ENCODE peak calls at places on chromosomes 4 and X, in six cellular contexts. O is DMS79; J is stimulated activated CD4-positive, alpha-beta T cell treated with anti-CD3 and anti-CD28 coated beads, TNF-alpha, amount 100 ng/mL, for 4 hours; D is left lung; Q is tibial artery; W is natural killer cell treated with Interleukin-12 subunit alpha and Interleukin-12 subunit beta and Interleukin-15 and Interleukin-18, amount 100 ng/mL, for 72 hours. U is an unnamed sample.

GRCh38 chrX:9907645-9908387 is 59.3 kb upstream of the CLDN34 start:
- DNase-seq in O (no peak), J (no peak), D (no peak), Q (no peak), W (no peak), U (no peak)

GRCh38 chr4:101689220-101689619 is 101.3 kb upstream of the BANK1 start:
- DNase-seq in O (no peak), J (no peak), D (no peak), Q (no peak), W (no peak), U (no peak)

GRCh38 chrX:52271212-52271611 is 86.5 kb downstream of the MAGED4 start:
- DNase-seq in O (no peak), J (no peak), D (no peak), Q (no peak), W (no peak), U (no peak)

GRCh38 chrX:46687619-46688018 is 71.3 kb downstream of the SLC9A7 start:
- DNase-seq in O (no peak), J (no peak), D (no peak), Q (no peak), W (no peak), U (no peak)

GRCh38 chr4:101857176-101857575 is 66.6 kb downstream of the BANK1 start:
- DNase-seq in O (no peak), J (no peak), D (no peak), Q (no peak), W (no peak), U (no peak)

GRCh38 chr4:53920116-53920515 is 144.3 kb downstream of the CHIC2 start:
- DNase-seq in O (no peak), J (no peak), D (peak), Q (no peak), W (no peak), U (peak)

GRCh38 chr4:125187221-125187620 is 127.5 kb upstream of the FAT4 start:
- DNase-seq in O (no peak), J (no peak), D (no peak), Q (no peak), W (no peak), U (no peak)

GRCh38 chrX:100381613-100382012 is 28.5 kb downstream of the PCDH19 start:
- DNase-seq in O (no peak), J (no peak), D (no peak), Q (no peak), W (no peak), U (no peak)

GRCh38 chr4:94175553-94176260 is 32.0 kb upstream of the SMARCAD1 start:
- DNase-seq in O (no peak), J (no peak), D (no peak), Q (no peak), W (no peak), U (no peak)

GRCh38 chr4:177442623-177443155 is 452 bp upstream of the AGA start:
- DNase-seq in O (no peak), J (no peak), D (no peak), Q (no peak), W (no peak), U (no peak)

GRCh38 chr4:17283832-17284231 is 228.1 kb downstream of the QDPR start:
- DNase-seq in O (no peak), J (no peak), D (no peak), Q (no peak), W (no peak), U (no peak)

GRCh38 chrX:36436286-36436860 is 516.8 kb downstream of the CFAP47 start:
- DNase-seq in O (no peak), J (no peak), D (no peak), Q (no peak), W (no peak), U (no peak)

GRCh38 chr4:2103127-2103842 is 44.2 kb downstream of the NAT8L start:
- DNase-seq in O (no peak), J (no peak), D (no peak), Q (no peak), W (no peak), U (no peak)

GRCh38 chr4:147327322-147327721 is 153.6 kb upstream of the EDNRA start:
- DNase-seq in O (no peak), J (no peak), D (no peak), Q (no peak), W (no peak), U (no peak)

GRCh38 chrX:17613979-17614572 is 123.2 kb upstream of the SCML1 start:
- DNase-seq in O (peak), J (no peak), D (no peak), Q (no peak), W (no peak), U (no peak)

GRCh38 chr4:113293043-113293560 is 243.6 kb downstream of the ANK2 start:
- DNase-seq in O (no peak), J (no peak), D (no peak), Q (no peak), W (no peak), U (no peak)

GRCh38 chr4:158895797-158896442 is 127.1 kb downstream of the FNIP2 start:
- DNase-seq in O (no peak), J (no peak), D (no peak), Q (no peak), W (no peak), U (peak)

GRCh38 chr4:6270691-6271121 is 1.1 kb downstream of the WFS1 start:
- DNase-seq in O (no peak), J (no peak), D (peak), Q (no peak), W (no peak), U (no peak)

GRCh38 chrX:17470136-17470535 is 95.1 kb downstream of the NHS start:
- DNase-seq in O (no peak), J (no peak), D (no peak), Q (no peak), W (no peak), U (no peak)

GRCh38 chrX:55167124-55167523 is 53.0 kb upstream of the PAGE5 start:
- DNase-seq in O (no peak), J (no peak), D (no peak), Q (no peak), W (no peak), U (no peak)

GRCh38 chr4:5361968-5362367 is 310.7 kb downstream of the STK32B start:
- DNase-seq in O (no peak), J (no peak), D (no peak), Q (no peak), W (no peak), U (no peak)